ENCODE peak calls at places on chromosome 14, in seven cellular contexts. I is MM.1S, X is IMR-90, E is astrocyte, S is mesenchymal stem cell, G is K562, H is fibroblast of lung. P is an unnamed sample.

GRCh38 chr14:33455998-33456397 is 494.9 kb downstream of the EGLN3 start:
- DNase-seq in I (no peak), X (no peak), E (no peak), S (no peak), G (no peak), H (peak; percentile 34), P (no peak)

GRCh38 chr14:90518941-90519256 is 122.1 kb downstream of the CALM1 start:
- DNase-seq in I (peak; percentile 8), X (peak; percentile 11), E (no peak), S (peak; percentile 14), G (peak; percentile 65), H (no peak), P (no peak)

GRCh38 chr14:58297412-58297761 is 968 bp upstream of the ARID4A start:
- DNase-seq in I (peak; percentile 7), X (no peak), E (peak; percentile 35), S (peak; percentile 85), G (no peak), H (no peak), P (peak; percentile 22)

GRCh38 chr14:35818346-35819115 is 7.6 kb upstream of the BRMS1L start:
- DNase-seq in I (no peak), X (peak; percentile 58), E (peak; percentile 14), S (peak; percentile 61), G (peak; percentile 39), H (peak; percentile 22), P (no peak)

GRCh38 chr14:50666772-50667490 is 1.2 kb downstream of the SAV1 start:
- DNase-seq in I (peak; percentile 16), X (peak; percentile 73), E (peak; percentile 72), S (peak; percentile 77), G (peak; percentile 16), H (peak; percentile 78), P (no peak)

GRCh38 chr14:43042408-43042807 is 1435.7 kb downstream of the LRFN5 start:
- DNase-seq in I (no peak), X (no peak), E (no peak), S (no peak), G (no peak), H (no peak), P (no peak)

GRCh38 chr14:73753887-73754880 is 40.0 kb upstream of the PNMA1 start:
- DNase-seq in I (no peak), X (no peak), E (no peak), S (peak; percentile 89), G (no peak), H (no peak), P (no peak)

GRCh38 chr14:21825147-21825743 is 151.6 kb upstream of the OR4E1 start:
- DNase-seq in I (peak; percentile 61), X (peak; percentile 4), E (no peak), S (peak; percentile 11), G (peak; percentile 62), H (no peak), P (peak; percentile 30)

GRCh38 chr14:29940482-29940881 is 12.8 kb upstream of the PRKD1 start:
- DNase-seq in I (no peak), X (no peak), E (no peak), S (no peak), G (no peak), H (no peak), P (no peak)

GRCh38 chr14:65080954-65081747 is 21.2 kb downstream of the MAX start:
- DNase-seq in I (no peak), X (peak; percentile 22), E (no peak), S (peak; percentile 82), G (no peak), H (no peak), P (no peak)

GRCh38 chr14:57495409-57495808 is 1.8 kb upstream of the CCDC198 start:
- DNase-seq in I (no peak), X (no peak), E (no peak), S (no peak), G (no peak), H (no peak), P (no peak)

GRCh38 chr14:30679032-30679431 is 56.9 kb downstream of the SCFD1 start:
- DNase-seq in I (no peak), X (no peak), E (no peak), S (no peak), G (no peak), H (no peak), P (no peak)

GRCh38 chr14:62117718-62118164 is 355.5 kb downstream of the SNAPC1 start:
- DNase-seq in I (no peak), X (peak; percentile 0), E (no peak), S (no peak), G (no peak), H (peak; percentile 1), P (no peak)

GRCh38 chr14:34110531-34110930 is 159.7 kb upstream of the EGLN3 start:
- DNase-seq in I (no peak), X (no peak), E (peak; percentile 63), S (no peak), G (no peak), H (peak; percentile 66), P (no peak)

GRCh38 chr14:28577711-28578131 is 188.9 kb upstream of the FOXG1 start:
- DNase-seq in I (no peak), X (no peak), E (peak; percentile 94), S (no peak), G (no peak), H (peak; percentile 94), P (no peak)

GRCh38 chr14:37590096-37590809 is 4.8 kb downstream of the FOXA1 start:
- DNase-seq in I (no peak), X (no peak), E (no peak), S (peak; percentile 3), G (no peak), H (no peak), P (no peak)

GRCh38 chr14:37591941-37592287 is 3.1 kb downstream of the FOXA1 start:
- DNase-seq in I (no peak), X (no peak), E (no peak), S (peak; percentile 16), G (no peak), H (no peak), P (no peak)

GRCh38 chr14:37591311-37591940 is 3.6 kb downstream of the FOXA1 start:
- DNase-seq in I (no peak), X (no peak), E (no peak), S (peak; percentile 25), G (no peak), H (no peak), P (no peak)

GRCh38 chr14:37588956-37589737 is 5.9 kb downstream of the FOXA1 start:
- DNase-seq in I (no peak), X (no peak), E (no peak), S (peak; percentile 13), G (no peak), H (no peak), P (no peak)

DNA sequence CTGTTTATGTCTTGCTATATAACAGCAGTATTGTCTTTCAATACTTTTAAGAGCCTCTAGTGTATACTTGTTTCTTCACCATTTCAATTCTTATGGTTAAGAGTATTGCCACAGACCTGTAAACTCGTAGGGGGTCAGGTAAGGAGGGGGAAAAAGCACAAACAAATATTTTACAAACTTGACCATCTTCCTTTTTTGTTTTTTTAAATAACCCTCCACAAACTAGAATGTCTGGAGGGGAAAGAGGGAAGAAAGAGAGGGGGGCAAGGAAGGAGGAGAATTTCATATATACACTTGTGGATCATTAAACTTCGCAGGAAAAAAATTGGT is 4.3 kb downstream of the FOXA1 start:
- DNase-seq in I (no peak), X (no peak), E (no peak), S (no peak), G (no peak), H (no peak), P (no peak)
- H3K9ac ChIP-seq in I (no peak overlapping the region), X (no peak overlapping the region), E (no peak overlapping the region), S (no peak overlapping the region), G (no peak overlapping the region), H (no peak overlapping the region), P (no peak overlapping the region)

DNA sequence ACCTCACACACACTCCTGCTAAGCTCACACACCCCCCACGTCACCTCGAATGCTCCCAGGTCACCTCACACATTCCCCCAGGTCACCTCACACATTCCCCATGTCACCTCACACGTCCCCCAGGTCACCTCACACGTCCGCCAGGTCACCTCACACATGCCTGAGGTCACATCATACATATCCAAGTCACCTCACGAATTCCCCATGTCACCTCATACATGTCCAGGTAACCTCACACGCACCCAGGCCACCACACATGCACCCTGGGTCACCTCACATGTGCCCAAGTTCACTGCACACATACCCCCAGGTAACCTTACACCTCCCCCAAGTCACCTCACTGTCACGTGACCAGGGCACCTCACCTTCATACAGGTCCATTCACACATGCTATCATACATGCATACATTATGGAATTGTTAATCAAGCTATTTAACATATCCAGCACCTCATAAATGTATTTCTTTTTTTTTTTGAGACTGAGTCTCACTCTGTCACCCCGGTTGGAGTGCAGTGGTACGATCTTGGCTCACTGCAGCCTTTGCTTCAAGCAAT is 640.3 kb downstream of the TMEM121 start:
- DNase-seq in I (no peak), X (no peak), E (no peak), S (no peak), G (no peak), H (no peak), P (no peak)
- H3K9me3 ChIP-seq in I (no peaks in the 10 kb centered on the region), X (peaks cover 6% of the 10 kb centered on the region), E (peaks cover 13% of the 10 kb centered on the region), S (no peaks in the 10 kb centered on the region), G (no peaks in the 10 kb centered on the region), H (no peaks in the 10 kb centered on the region), P (no peaks in the 10 kb centered on the region)

DNA sequence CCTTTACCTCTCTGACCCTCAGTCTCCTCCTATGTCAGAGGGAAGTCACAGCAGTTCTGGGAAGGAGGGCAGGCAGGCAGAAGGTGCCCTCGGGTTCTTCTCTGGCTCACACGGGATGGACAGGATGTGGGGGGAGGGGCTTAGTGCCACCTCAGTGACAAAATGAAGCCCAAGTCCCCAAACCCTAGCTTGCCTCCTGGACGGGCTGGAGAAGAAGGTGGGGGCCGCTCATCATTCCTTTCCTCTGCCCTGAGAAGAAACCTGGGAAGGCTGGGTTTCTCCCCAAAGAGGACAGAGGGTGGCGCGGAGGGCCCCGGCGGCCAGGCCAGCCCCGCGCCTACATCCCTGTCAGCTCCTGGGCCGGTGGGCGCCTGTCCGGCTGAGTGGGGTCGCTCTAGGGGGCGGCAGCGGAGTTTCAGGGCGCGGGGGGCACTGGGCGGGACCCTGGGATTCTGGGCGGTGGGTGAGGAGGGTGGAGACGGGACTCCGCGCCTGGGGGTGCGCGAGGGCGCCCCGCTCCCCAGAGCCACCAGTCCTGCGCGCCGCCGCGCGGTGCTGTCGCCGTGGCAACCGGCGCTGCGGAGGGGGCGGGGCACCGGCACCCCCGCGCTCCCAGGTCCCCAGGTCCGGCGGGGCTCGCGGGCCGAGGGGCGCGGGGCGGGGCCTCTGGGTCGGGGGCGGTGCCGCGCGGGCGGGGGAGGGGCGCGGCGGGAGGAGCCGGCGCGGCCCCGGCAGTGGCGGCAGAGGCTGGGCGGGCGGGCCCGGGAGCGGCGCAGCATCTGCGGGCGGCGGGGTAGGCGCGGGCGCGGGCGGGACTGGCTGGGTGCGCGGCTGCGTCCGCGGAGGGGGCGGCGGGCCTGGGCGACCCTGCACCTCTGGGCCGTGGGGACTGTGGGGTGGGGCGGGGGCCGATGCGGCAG is at the start of gene TMEM121:
- DNase-seq in I (peak; percentile 33), X (no peak), E (no peak), S (no peak), G (peak; percentile 45), H (no peak), P (no peak)
- H3K9ac ChIP-seq in I (peak within 1 kb of the TSS; percentile 50), X (peak within 1 kb of the TSS; percentile 46), E (peak within 1 kb of the TSS; percentile 52), S (peak within 1 kb of the TSS; percentile 36), G (no peak within 1 kb of the TSS), H (no peak within 1 kb of the TSS), P (peak within 1 kb of the TSS; percentile 53)

GRCh38 chr14:106067935-106068334 is 541.6 kb downstream of the TMEM121 start:
- DNase-seq in I (no peak), X (no peak), E (no peak), S (no peak), G (no peak), H (no peak), P (no peak)
- H3K9me3 ChIP-seq in I (no peaks in the 10 kb centered on the region), X (peaks cover 7% of the 10 kb centered on the region), E (peaks cover under 1% of the 10 kb centered on the region), S (no peaks in the 10 kb centered on the region), G (no peaks in the 10 kb centered on the region), H (no peaks in the 10 kb centered on the region), P (no peaks in the 10 kb centered on the region)

GRCh38 chr14:23160924-23161522 is 22.4 kb downstream of the SLC7A8 start:
- DNase-seq in I (no peak), X (peak; percentile 78), E (peak; percentile 82), S (peak; percentile 86), G (peak; percentile 68), H (peak; percentile 86), P (no peak)
- H3K9ac ChIP-seq in I (no peak overlapping the region), X (no peak overlapping the region), E (no peak overlapping the region), S (peak overlapping the region; percentile 74), G (peak overlapping the region; percentile 82), H (peak overlapping the region; percentile 14), P (peak overlapping the region; percentile 28)